ENCODE peak calls at places on chromosomes 11 and 22, in eight cellular contexts. W, G, Y, U, E, I, S and O are unnamed samples. For H3K4me1 and H3K27me3, the result is how much of the 10 kb centered on the place peaks cover.

GRCh38 chr22:20606041-20606783 is 98.8 kb downstream of the MED15 start:
- DNase-seq in W (peak), G (peak), Y (peak), U (no peak), E (peak), I (peak), S (no peak), O (peak)

GRCh38 chr22:17927062-17927461 is 97.3 kb downstream of the MICAL3 start:
- DNase-seq in W (no peak), G (no peak), Y (no peak), U (no peak), E (no peak), I (no peak), S (no peak), O (no peak)

GRCh38 chr22:30968015-30968923 is at the start of gene MORC2:
- DNase-seq in W (peak), G (peak), Y (no peak), U (peak), E (peak), I (no peak), S (peak), O (peak)

GRCh38 chr11:93570759-93571413 is 27.7 kb upstream of the SMCO4 start:
- DNase-seq in W (peak), G (no peak), Y (no peak), U (no peak), E (no peak), I (peak), S (no peak), O (no peak)

GRCh38 chr22:44019846-44020245 is 4.3 kb upstream of the PARVB start:
- DNase-seq in W (no peak), G (no peak), Y (no peak), U (no peak), E (no peak), I (peak), S (no peak), O (no peak)

GRCh38 chr22:48779661-48780596 is 1047.7 kb downstream of the BRD1 start:
- DNase-seq in W (no peak), G (no peak), Y (no peak), U (no peak), E (no peak), I (no peak), S (no peak), O (peak)

GRCh38 chr11:61709572-61709971 is 29.4 kb downstream of the DAGLA start:
- DNase-seq in W (no peak), G (no peak), Y (no peak), U (no peak), E (no peak), I (no peak), S (no peak), O (peak)

GRCh38 chr11:84626256-84626655 is 1000.9 kb downstream of the DLG2 start:
- DNase-seq in W (peak), G (no peak), Y (no peak), U (no peak), E (no peak), I (peak), S (no peak), O (no peak)

GRCh38 chr22:37020192-37020479 is 594 bp downstream of the MPST start:
- DNase-seq in W (peak), G (no peak), Y (peak), U (no peak), E (no peak), I (peak), S (no peak), O (no peak)

DNA sequence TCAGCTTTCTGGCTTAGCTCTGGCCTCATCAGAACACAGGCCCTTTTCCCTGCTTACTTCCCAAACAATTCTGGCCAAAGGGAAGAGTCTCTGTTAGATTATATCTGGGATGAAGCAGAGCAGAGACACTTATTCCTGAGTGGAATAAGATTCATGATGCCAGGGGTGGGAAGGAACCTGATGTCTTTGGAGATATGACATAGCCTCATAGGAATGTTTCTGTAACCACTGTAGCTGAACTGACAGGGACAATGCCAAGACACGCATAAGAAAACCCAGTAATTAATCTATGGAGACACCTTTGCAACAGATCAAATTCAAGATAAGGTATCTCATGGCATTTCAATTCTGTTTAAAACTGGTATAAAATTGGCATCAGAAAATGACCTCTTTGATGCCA is 177.1 kb upstream of the RAG2 start:
- DNase-seq in W (no peak), G (no peak), Y (no peak), U (no peak), E (no peak), I (peak), S (no peak), O (no peak)
- H3K27ac ChIP-seq in W (no peak), G (no peak), Y (no peak), U (no peak), E (no peak), I (peak), S (no peak), O (no peak)

GRCh38 chr11:1839204-1839923 is 583 bp downstream of the TNNI2 start:
- DNase-seq in W (no peak), G (no peak), Y (no peak), U (no peak), E (no peak), I (no peak), S (peak), O (no peak)

GRCh38 chr11:1841511-1842148 is 2.8 kb downstream of the TNNI2 start:
- DNase-seq in W (no peak), G (no peak), Y (no peak), U (peak), E (no peak), I (no peak), S (peak), O (no peak)

GRCh38 chr11:1842149-1843097 is 3.6 kb downstream of the TNNI2 start:
- DNase-seq in W (no peak), G (no peak), Y (no peak), U (peak), E (no peak), I (no peak), S (peak), O (no peak)

GRCh38 chr11:1839924-1840779 is 1.4 kb downstream of the TNNI2 start:
- DNase-seq in W (no peak), G (peak), Y (no peak), U (peak), E (no peak), I (no peak), S (peak), O (no peak)

DNA sequence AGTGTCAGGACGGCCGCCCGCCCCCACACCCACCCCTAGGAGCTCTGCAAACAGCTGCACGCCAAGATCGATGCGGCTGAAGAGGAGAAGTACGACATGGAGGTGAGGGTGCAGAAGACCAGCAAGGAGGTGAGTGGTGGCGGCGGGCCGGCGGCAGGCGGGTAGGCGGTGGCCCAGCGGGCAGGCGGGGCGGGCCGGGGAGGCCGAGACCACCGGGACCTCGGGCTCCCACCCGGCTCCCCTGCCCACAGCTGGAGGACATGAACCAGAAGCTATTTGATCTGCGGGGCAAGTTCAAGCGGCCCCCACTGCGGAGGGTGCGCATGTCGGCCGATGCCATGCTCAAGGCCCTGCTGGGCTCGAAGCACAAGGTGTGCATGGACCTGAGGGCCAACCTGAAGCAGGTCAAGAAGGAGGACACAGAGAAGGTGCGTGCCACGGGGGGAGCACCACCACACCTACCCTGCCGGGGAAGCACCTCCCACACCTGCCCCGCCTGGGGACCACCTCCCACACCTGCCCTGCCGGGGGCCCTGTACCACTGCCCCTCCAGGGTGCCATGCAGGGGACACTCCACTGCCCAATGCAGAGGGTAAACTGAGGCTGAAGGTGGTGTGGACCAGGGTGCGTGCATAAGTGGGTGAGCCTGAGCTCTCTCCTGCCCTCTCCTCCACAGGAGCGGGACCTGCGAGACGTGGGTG is 2.1 kb downstream of the TNNI2 start:
- DNase-seq in W (no peak), G (no peak), Y (no peak), U (peak), E (no peak), I (no peak), S (peak), O (no peak)
- H3K4me1 ChIP-seq in W (under half), G (under half), Y (under half), U (under half), E (under half), I (under half), S (under half), O (under half)

DNA sequence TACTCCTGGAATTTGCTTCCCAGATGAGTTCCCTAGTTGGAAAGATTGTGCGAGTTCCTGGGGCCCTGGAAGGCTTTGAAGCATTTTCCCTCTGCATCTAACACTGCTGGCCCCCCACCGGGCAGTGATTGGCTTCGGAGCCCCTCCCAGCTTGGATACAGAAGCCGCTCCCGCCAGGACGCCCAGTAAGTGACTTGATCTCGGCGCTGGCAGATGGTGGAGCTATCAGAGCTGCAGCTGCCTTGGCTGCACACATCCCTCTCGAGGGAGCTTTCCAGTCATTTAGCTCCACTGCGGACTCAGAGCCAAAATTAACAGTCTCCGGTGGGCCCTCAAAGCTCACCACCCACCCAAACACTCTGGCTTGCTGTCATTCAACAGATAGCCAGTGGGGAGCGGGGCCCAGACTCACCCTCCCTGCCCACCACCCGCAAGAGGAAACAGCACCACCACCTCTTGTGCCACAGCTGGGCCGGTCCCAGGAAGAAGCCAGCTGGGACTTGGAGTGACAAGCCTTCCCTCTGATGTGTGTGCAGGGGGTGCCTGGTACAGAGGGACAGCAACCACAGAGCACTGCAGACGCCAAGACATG is 162.3 kb downstream of the TRIM29 start:
- DNase-seq in W (no peak), G (no peak), Y (no peak), U (no peak), E (peak), I (no peak), S (peak), O (peak)
- H3K27me3 ChIP-seq in W (under half), G (under half), Y (under half), U (under half), E (under half), I (half or more), S (under half), O (under half)

DNA sequence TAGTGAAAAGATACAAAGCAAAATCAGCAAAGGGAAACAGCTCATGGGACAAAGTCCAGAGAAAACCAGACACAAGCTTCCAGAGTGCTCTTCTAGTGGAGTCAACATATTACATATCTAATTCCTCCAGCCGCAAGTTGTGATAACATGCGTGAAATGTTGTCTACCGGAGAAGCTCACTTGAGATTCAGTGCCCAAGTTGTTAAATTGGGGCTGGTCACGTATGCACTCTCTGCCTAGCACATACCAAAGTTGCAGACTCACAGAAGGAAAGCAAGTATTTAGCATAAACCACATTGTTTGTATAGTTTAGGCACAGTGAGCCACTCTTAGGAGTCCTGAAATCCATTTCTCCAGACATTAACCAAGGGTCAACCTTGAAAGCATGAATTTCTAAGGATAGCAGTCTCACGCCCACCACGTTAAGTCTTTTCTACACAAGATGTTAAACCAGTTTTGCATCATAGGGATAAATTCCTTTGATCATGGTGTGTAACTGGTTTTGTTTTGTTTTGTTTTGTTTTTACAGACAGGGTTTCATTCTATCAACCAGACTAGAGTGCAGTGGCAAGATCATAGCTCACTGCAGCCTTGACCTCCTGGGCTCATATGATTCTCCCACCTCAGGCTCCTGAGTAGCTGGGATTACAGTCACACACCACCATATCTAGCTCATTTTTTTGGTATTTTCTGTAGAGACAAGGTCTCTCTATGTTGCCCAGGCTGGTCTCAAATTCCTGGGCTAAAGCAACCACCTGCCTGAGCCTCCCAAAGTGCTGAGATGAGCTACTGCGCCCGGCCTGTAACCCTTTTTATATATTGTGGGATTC is 39.5 kb upstream of the EP300 start:
- DNase-seq in W (peak), G (no peak), Y (no peak), U (no peak), E (no peak), I (peak), S (no peak), O (no peak)
- H3K27ac ChIP-seq in W (peak), G (no peak), Y (no peak), U (peak), E (no peak), I (no peak), S (no peak), O (no peak)

GRCh38 chr11:11381471-11382100 is 28.5 kb upstream of the CSNK2A3 start:
- DNase-seq in W (no peak), G (no peak), Y (peak), U (no peak), E (no peak), I (no peak), S (no peak), O (peak)

GRCh38 chr11:11379661-11380060 is 26.6 kb upstream of the CSNK2A3 start:
- DNase-seq in W (no peak), G (no peak), Y (no peak), U (no peak), E (no peak), I (no peak), S (no peak), O (peak)

GRCh38 chr11:11380883-11381282 is 27.8 kb upstream of the CSNK2A3 start:
- DNase-seq in W (no peak), G (no peak), Y (no peak), U (no peak), E (no peak), I (no peak), S (no peak), O (peak)

GRCh38 chr11:11378184-11378940 is 25.3 kb upstream of the CSNK2A3 start:
- DNase-seq in W (no peak), G (no peak), Y (no peak), U (no peak), E (no peak), I (no peak), S (no peak), O (no peak)

DNA sequence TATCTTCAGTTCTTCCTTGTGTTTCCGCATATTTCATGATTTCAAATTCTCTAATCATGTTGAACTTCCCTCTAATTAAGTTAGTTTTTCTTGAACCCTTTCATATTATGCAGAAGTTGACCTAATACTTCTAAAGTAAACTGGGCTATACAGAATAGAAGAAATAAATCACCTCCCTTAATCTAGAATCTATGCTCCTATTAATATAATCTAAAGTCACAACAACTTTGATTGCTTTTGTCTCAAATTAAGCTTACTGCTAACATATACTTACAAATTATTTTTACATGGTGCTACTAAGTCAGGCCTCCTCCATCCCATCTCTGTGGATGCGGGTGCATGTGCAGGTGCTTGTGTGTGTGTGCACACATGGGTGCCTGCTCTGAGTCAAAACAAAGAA is 27.3 kb upstream of the CSNK2A3 start:
- DNase-seq in W (no peak), G (no peak), Y (no peak), U (no peak), E (no peak), I (no peak), S (no peak), O (no peak)
- H3K4me1 ChIP-seq in W (under half), G (under half), Y (under half), U (under half), E (under half), I (under half), S (under half), O (under half)

GRCh38 chr11:85806876-85807275 is 4.1 kb downstream of the SYTL2 start:
- DNase-seq in W (no peak), G (no peak), Y (no peak), U (no peak), E (no peak), I (no peak), S (no peak), O (no peak)

GRCh38 chr11:85810871-85811611 is at the start of gene SYTL2:
- DNase-seq in W (peak), G (peak), Y (peak), U (peak), E (peak), I (peak), S (peak), O (peak)

GRCh38 chr11:85810521-85810870 is 445 bp downstream of the SYTL2 start:
- DNase-seq in W (no peak), G (no peak), Y (no peak), U (no peak), E (peak), I (no peak), S (no peak), O (peak)

GRCh38 chr11:85809881-85810280 is 1.1 kb downstream of the SYTL2 start:
- DNase-seq in W (no peak), G (no peak), Y (peak), U (no peak), E (peak), I (no peak), S (no peak), O (peak)

GRCh38 chr11:85809191-85809590 is 1.8 kb downstream of the SYTL2 start:
- DNase-seq in W (no peak), G (no peak), Y (no peak), U (no peak), E (no peak), I (no peak), S (no peak), O (no peak)
- H3K27me3 ChIP-seq in W (under half), G (under half), Y (under half), U (under half), E (under half), I (under half), S (under half), O (under half)

DNA sequence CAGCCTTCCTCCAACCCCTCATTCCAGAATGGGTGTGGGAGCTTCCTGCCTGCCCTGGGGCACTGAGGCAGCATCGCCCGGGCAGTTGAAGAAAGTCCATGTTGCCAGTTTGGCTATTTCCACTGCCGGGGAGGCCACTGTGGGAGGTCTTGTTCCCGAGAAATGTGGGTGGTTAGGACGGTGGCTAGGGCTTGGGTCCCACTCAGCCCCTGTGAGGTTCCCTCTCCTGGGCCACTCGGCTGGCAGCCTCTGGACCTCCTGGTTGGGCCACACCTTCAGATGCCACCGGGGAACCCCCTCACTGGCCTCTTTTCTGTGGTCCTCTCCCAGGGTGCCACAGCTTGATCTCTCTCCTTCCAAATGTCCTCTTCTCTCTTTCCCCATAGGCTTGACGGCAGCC is 5.1 kb upstream of the PPP6R3 start:
- DNase-seq in W (no peak), G (peak), Y (no peak), U (no peak), E (no peak), I (no peak), S (no peak), O (no peak)
- H3K27ac ChIP-seq in W (no peak), G (no peak), Y (no peak), U (no peak), E (no peak), I (no peak), S (no peak), O (no peak)

DNA sequence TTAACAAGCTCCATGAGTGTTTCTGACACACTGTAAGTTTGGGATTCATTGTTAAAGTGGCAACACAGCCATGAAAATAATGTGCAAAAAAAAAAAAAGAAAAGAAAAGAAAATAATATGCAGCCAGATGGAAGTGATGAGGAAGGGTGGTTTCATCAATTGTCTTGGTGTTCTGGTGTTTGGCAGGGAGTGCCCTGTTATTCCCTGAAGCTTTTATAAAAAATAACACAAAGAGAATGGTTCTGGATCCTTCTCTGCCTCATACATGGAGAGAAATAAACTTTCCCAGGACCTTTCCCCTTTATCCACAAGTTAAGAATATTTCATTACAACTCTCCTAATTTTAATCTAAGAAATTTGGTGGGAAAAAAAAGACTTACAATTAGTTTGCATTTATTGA is 16.7 kb downstream of the AMOTL1 start:
- DNase-seq in W (no peak), G (no peak), Y (no peak), U (no peak), E (no peak), I (no peak), S (no peak), O (no peak)
- H3K4me1 ChIP-seq in W (under half), G (half or more), Y (under half), U (under half), E (under half), I (half or more), S (half or more), O (under half)